ENCODE peak calls at places on chromosomes 1 and 21, in five cellular contexts. M is heart right ventricle, E is mesendoderm, R is MM.1S, K is A549. T is an unnamed sample.

GRCh38 chr1:214476958-214477870 is 74.2 kb downstream of the PTPN14 start:
- DNase-seq in M (no peak), E (no peak), R (no peak), K (no peak), T (no peak)

GRCh38 chr1:218538341-218538740 is 193.2 kb downstream of the TGFB2 start:
- DNase-seq in M (no peak), E (no peak), R (no peak), K (no peak), T (no peak)

GRCh38 chr1:41530411-41530810 is 45.9 kb upstream of the EDN2 start:
- DNase-seq in M (no peak), E (no peak), R (no peak), K (no peak), T (no peak)

GRCh38 chr1:155892801-155893200 is 18.3 kb downstream of the RIT1 start:
- DNase-seq in M (no peak), E (no peak), R (no peak), K (peak; percentile 35), T (no peak)

GRCh38 chr1:198788561-198789064 is 149.8 kb downstream of the PTPRC start:
- DNase-seq in M (no peak), E (peak; percentile 89), R (no peak), K (no peak), T (no peak)

GRCh38 chr1:113048064-113048463 is 24.9 kb upstream of the LRIG2 start:
- DNase-seq in M (no peak), E (no peak), R (no peak), K (no peak), T (no peak)

GRCh38 chr1:185441608-185442007 is 124.6 kb upstream of the IVNS1ABP start:
- DNase-seq in M (no peak), E (no peak), R (no peak), K (peak; percentile 21), T (no peak)

GRCh38 chr1:215421772-215422171 is 145.3 kb upstream of the KCTD3 start:
- DNase-seq in M (no peak), E (no peak), R (no peak), K (no peak), T (no peak)

GRCh38 chr1:226659136-226659535 is 79.9 kb downstream of the ITPKB start:
- DNase-seq in M (no peak), E (no peak), R (no peak), K (no peak), T (no peak)

GRCh38 chr1:3342960-3343359 is 111.5 kb upstream of the ARHGEF16 start:
- DNase-seq in M (no peak), E (no peak), R (no peak), K (no peak), T (no peak)

GRCh38 chr1:212456166-212456528 is 23.4 kb downstream of the NENF start:
- DNase-seq in M (peak; percentile 29), E (no peak), R (no peak), K (no peak), T (no peak)

GRCh38 chr1:5389101-5389885 is 602.9 kb downstream of the NPHP4 start:
- DNase-seq in M (no peak), E (no peak), R (no peak), K (no peak), T (no peak)

GRCh38 chr1:35178295-35178695 is 14.7 kb downstream of the SFPQ start:
- DNase-seq in M (no peak), E (no peak), R (no peak), K (no peak), T (no peak)

GRCh38 chr21:33362044-33362555 is 37.3 kb downstream of the IFNAR1 start:
- DNase-seq in M (peak; percentile 17), E (peak; percentile 54), R (peak; percentile 63), K (no peak), T (no peak)

GRCh38 chr21:31983120-31983519 is 110.3 kb downstream of the HUNK start:
- DNase-seq in M (no peak), E (no peak), R (no peak), K (no peak), T (no peak)

GRCh38 chr1:111958075-111958474 is 31.4 kb downstream of the KCND3 start:
- DNase-seq in M (no peak), E (no peak), R (no peak), K (no peak), T (no peak)

GRCh38 chr1:221795400-221795799 is 53.5 kb upstream of the DUSP10 start:
- DNase-seq in M (no peak), E (no peak), R (no peak), K (no peak), T (no peak)

GRCh38 chr1:1876335-1876935 is 14.5 kb downstream of the GNB1 start:
- DNase-seq in M (no peak), E (peak; percentile 58), R (no peak), K (no peak), T (no peak)

GRCh38 chr1:43613075-43613942 is 36.6 kb upstream of the KDM4A start:
- DNase-seq in M (no peak), E (no peak), R (no peak), K (no peak), T (no peak)

GRCh38 chr1:93730621-93731020 is 49.0 kb upstream of the BCAR3 start:
- DNase-seq in M (no peak), E (no peak), R (no peak), K (no peak), T (no peak)

GRCh38 chr1:78918157-78918556 is 88.4 kb downstream of the ADGRL4 start:
- DNase-seq in M (no peak), E (no peak), R (no peak), K (no peak), T (no peak)

GRCh38 chr21:15766952-15767603 is 37.3 kb downstream of the USP25 start:
- DNase-seq in M (no peak), E (no peak), R (no peak), K (no peak), T (no peak)

GRCh38 chr1:31699341-31699891 is 4.4 kb downstream of the COL16A1 start:
- DNase-seq in M (no peak), E (no peak), R (no peak), K (no peak), T (no peak)

GRCh38 chr1:206713070-206713469 is 28.4 kb downstream of the MAPKAPK2 start:
- DNase-seq in M (no peak), E (no peak), R (no peak), K (no peak), T (no peak)

GRCh38 chr21:41536827-41537103 is 28.8 kb upstream of the TMPRSS2 start:
- DNase-seq in M (no peak), E (no peak), R (peak; percentile 15), K (no peak), T (no peak)

GRCh38 chr1:221868894-221869293 is 127.0 kb upstream of the DUSP10 start:
- DNase-seq in M (no peak), E (no peak), R (no peak), K (peak; percentile 39), T (no peak)

GRCh38 chr1:221543529-221544120 is 198.3 kb downstream of the DUSP10 start:
- DNase-seq in M (no peak), E (peak; percentile 51), R (no peak), K (no peak), T (no peak)

GRCh38 chr1:200372095-200372884 is 37.5 kb downstream of the ZNF281 start:
- DNase-seq in M (no peak), E (peak; percentile 79), R (no peak), K (peak; percentile 85), T (no peak)

GRCh38 chr1:1144843-1145546 is 28.7 kb upstream of the TTLL10 start:
- DNase-seq in M (no peak), E (no peak), R (no peak), K (no peak), T (no peak)

GRCh38 chr1:175471039-175471800 is 272.2 kb downstream of the TNR start:
- DNase-seq in M (no peak), E (no peak), R (no peak), K (no peak), T (no peak)

GRCh38 chr1:66553846-66554245 is 19.9 kb downstream of the SGIP1 start:
- DNase-seq in M (no peak), E (no peak), R (no peak), K (no peak), T (no peak)

GRCh38 chr1:3775498-3776230 is 3.1 kb downstream of the SMIM1 start:
- DNase-seq in M (peak; percentile 46), E (peak; percentile 76), R (peak; percentile 91), K (peak; percentile 59), T (peak; percentile 57)

GRCh38 chr1:21319447-21320407 is 29.5 kb upstream of the ECE1 start:
- DNase-seq in M (no peak), E (no peak), R (no peak), K (peak; percentile 28), T (no peak)

GRCh38 chr1:230682274-230682673 is 31.6 kb downstream of the AGT start:
- DNase-seq in M (peak; percentile 38), E (no peak), R (no peak), K (no peak), T (no peak)

GRCh38 chr1:202316186-202316585 is 25.6 kb downstream of the UBE2T start:
- DNase-seq in M (no peak), E (no peak), R (no peak), K (no peak), T (no peak)

DNA sequence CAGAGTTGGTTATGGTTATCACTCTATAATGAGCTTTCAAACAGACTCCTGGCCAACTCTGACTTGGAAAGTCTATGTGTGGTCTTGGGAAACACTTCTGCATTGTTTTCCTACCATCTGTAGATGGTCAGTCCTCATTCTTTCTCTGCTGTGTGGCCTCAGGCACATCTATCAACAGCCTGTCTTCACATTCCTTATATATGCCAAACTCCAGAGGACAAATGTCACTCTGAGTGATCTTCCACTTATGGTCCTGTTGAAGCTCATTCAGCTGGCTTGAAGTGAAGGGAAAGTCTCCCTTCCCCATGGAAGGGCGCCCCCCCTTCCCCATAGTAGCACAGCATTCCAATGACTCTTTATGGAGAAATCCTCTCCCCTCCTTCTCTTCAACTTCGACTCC is 58.7 kb downstream of the VANGL2 start:
- DNase-seq in M (no peak), E (peak; percentile 26), R (no peak), K (no peak), T (no peak)
- H3K4me1 ChIP-seq in M (no peaks in the 10 kb centered on the region), E (no peaks in the 10 kb centered on the region), R (no peaks in the 10 kb centered on the region), K (no peaks in the 10 kb centered on the region), T (no peaks in the 10 kb centered on the region)

GRCh38 chr1:59690531-59690930 is 124.2 kb upstream of the HOOK1 start:
- DNase-seq in M (no peak), E (no peak), R (no peak), K (no peak), T (no peak)
- H3K4me3 ChIP-seq in M (no peak overlapping the region), E (no peak overlapping the region), R (no peak overlapping the region), K (no peak overlapping the region), T (no peak overlapping the region)

GRCh38 chr1:27560271-27561125 is 43.4 kb downstream of the AHDC1 start:
- DNase-seq in M (no peak), E (peak; percentile 25), R (no peak), K (no peak), T (peak; percentile 20)

GRCh38 chr1:27557596-27558340 is 46.2 kb downstream of the AHDC1 start:
- DNase-seq in M (no peak), E (peak; percentile 85), R (no peak), K (peak; percentile 48), T (peak; percentile 24)

GRCh38 chr1:27561126-27561899 is 42.6 kb downstream of the AHDC1 start:
- DNase-seq in M (no peak), E (no peak), R (no peak), K (no peak), T (peak; percentile 24)

GRCh38 chr1:27562021-27562420 is 41.9 kb downstream of the AHDC1 start:
- DNase-seq in M (no peak), E (no peak), R (no peak), K (no peak), T (peak; percentile 20)

GRCh38 chr1:27559466-27560030 is 44.4 kb downstream of the AHDC1 start:
- DNase-seq in M (no peak), E (no peak), R (no peak), K (no peak), T (no peak)
- H3K27ac ChIP-seq in M (peak overlapping the region; percentile 94), E (no peak overlapping the region), R (no peak overlapping the region), K (peak overlapping the region; percentile 85), T (peak overlapping the region; percentile 97)

GRCh38 chr1:45155423-45155822 is 51.0 kb downstream of the ZSWIM5 start:
- DNase-seq in M (no peak), E (no peak), R (no peak), K (no peak), T (no peak)
- H3K4me1 ChIP-seq in M (no peaks in the 10 kb centered on the region), E (no peaks in the 10 kb centered on the region), R (no peaks in the 10 kb centered on the region), K (no peaks in the 10 kb centered on the region), T (no peaks in the 10 kb centered on the region)

T was measured in left ventricle myocardium inferior.